ENCODE peak calls at places on chromosomes 4 and X, in five cellular contexts. One of them, this sample, is unnamed. For H3K4me1, the result is how much of the 10 kb centered on the place peaks cover.

GRCh38 chr4:147839651-147840050 is 107.8 kb downstream of the ARHGAP10 start:
- DNase-seq in K562: no peak
- DNase-seq in H1: no peak
- DNase-seq in HepG2: no peak
- DNase-seq in GM12878: no peak
- DNase-seq in this sample: no peak

GRCh38 chr4:142480244-142480643 is 365.9 kb downstream of the INPP4B start:
- DNase-seq in K562: no peak
- DNase-seq in GM12878: no peak
- DNase-seq in HepG2: no peak
- DNase-seq in H1: no peak
- DNase-seq in this sample: no peak

GRCh38 chr4:41143721-41144379 is 70.5 kb downstream of the APBB2 start:
- DNase-seq in H1: no peak
- DNase-seq in GM12878: no peak
- DNase-seq in K562: no peak
- DNase-seq in HepG2: no peak
- DNase-seq in this sample: no peak

GRCh38 chr4:181569553-181569952 is 673.6 kb upstream of the TENM3 start:
- DNase-seq in GM12878: no peak
- DNase-seq in K562: peak
- DNase-seq in HepG2: peak
- DNase-seq in H1: no peak
- DNase-seq in this sample: peak

GRCh38 chr4:132001542-132001941 is 1147.6 kb upstream of the PCDH10 start:
- DNase-seq in K562: no peak
- DNase-seq in GM12878: no peak
- DNase-seq in H1: no peak
- DNase-seq in HepG2: no peak
- DNase-seq in this sample: no peak

GRCh38 chrX:149456476-149457245 is 48.4 kb downstream of the IDS start:
- DNase-seq in K562: no peak
- DNase-seq in HepG2: no peak
- DNase-seq in GM12878: no peak
- DNase-seq in H1: no peak
- DNase-seq in this sample: no peak

GRCh38 chrX:154298312-154298711 is 2.7 kb downstream of the TKTL1 start:
- DNase-seq in GM12878: no peak
- DNase-seq in K562: no peak
- DNase-seq in H1: no peak
- DNase-seq in HepG2: no peak
- DNase-seq in this sample: no peak

GRCh38 chr4:385934-386707 is 48.5 kb downstream of the ZNF141 start:
- DNase-seq in HepG2: no peak
- DNase-seq in H1: no peak
- DNase-seq in K562: no peak
- DNase-seq in GM12878: no peak
- DNase-seq in this sample: peak

GRCh38 chrX:49915352-49916222 is 6.8 kb upstream of the CLCN5 start:
- DNase-seq in K562: peak
- DNase-seq in GM12878: no peak
- DNase-seq in H1: no peak
- DNase-seq in HepG2: peak
- DNase-seq in this sample: peak

DNA sequence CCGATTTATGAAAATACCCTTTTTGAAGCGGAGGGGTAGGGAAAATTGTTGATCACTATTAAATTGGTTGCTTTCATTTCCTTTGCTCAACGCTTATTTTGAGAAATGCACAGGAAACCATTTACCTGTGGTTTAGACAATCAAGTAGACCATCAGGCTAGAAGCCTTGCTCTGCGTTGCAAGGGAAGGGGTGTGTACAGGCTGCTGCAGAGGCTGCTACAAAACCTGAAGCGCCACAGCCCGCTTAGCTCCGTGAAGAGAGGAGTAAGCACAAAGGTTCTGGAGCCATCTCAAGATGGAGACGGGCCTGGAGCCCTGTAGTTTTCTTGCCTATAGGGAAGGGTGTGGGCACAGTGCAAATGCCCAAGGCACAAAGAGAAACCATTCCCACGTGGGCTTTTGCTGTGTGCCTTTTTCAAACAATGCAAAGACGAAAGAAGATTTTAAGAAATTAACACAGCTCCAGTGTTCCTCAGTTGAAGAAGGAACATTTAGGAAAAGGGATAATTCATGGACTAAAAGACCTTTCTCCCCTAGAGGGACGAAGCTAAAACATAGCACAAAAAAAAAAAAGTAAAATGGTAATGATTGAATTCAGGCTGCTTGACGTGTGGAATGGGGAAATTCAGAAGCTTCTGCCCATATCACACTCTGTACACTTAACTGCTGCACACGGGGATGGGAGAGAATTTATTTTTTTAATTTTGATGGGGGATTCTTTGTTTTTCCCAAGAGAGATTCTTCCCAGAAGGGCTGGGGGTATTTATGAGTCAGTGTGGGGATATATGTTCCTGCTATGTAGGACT is 3.5 kb downstream of the TMSB4X start:
- DNase-seq in GM12878: no peak
- DNase-seq in H1: no peak
- DNase-seq in K562: peak
- DNase-seq in HepG2: no peak
- DNase-seq in this sample: peak
- TF ChIP-seq POLR2AphosphoS5 in GM12878: peak
- TF ChIP-seq POLR2AphosphoS5 in H1: peak
- TF ChIP-seq POLR2AphosphoS5 in K562: peak
- TF ChIP-seq POLR2AphosphoS5 in HepG2: no peak
- TF ChIP-seq POLR2AphosphoS5 in this sample: peak

GRCh38 chr4:56743550-56743949 is 62.5 kb upstream of the HOPX start:
- DNase-seq in H1: no peak
- DNase-seq in HepG2: no peak
- DNase-seq in GM12878: no peak
- DNase-seq in K562: no peak
- DNase-seq in this sample: no peak

GRCh38 chr4:56741595-56741994 is 60.5 kb upstream of the HOPX start:
- DNase-seq in HepG2: no peak
- DNase-seq in K562: no peak
- DNase-seq in H1: no peak
- DNase-seq in GM12878: no peak
- DNase-seq in this sample: no peak

GRCh38 chr4:56742080-56742871 is 61.2 kb upstream of the HOPX start:
- DNase-seq in K562: no peak
- DNase-seq in GM12878: no peak
- DNase-seq in H1: no peak
- DNase-seq in HepG2: no peak
- DNase-seq in this sample: no peak

GRCh38 chr4:56737666-56738065 is 56.6 kb upstream of the HOPX start:
- DNase-seq in GM12878: no peak
- DNase-seq in HepG2: no peak
- DNase-seq in H1: no peak
- DNase-seq in K562: no peak
- DNase-seq in this sample: no peak

GRCh38 chr4:56739104-56739777 is 58.1 kb upstream of the HOPX start:
- DNase-seq in H1: no peak
- DNase-seq in GM12878: no peak
- DNase-seq in HepG2: no peak
- DNase-seq in K562: no peak
- DNase-seq in this sample: no peak
- TF ChIP-seq CREB1 in H1: no peak
- TF ChIP-seq CREB1 in GM12878: no peak
- TF ChIP-seq CREB1 in HepG2: no peak
- TF ChIP-seq CREB1 in K562: no peak
- TF ChIP-seq CREB1 in this sample: no peak

GRCh38 chr4:10090467-10091250 is 25.9 kb downstream of the WDR1 start:
- DNase-seq in GM12878: no peak
- DNase-seq in K562: no peak
- DNase-seq in HepG2: no peak
- DNase-seq in H1: no peak
- DNase-seq in this sample: no peak
- H3K4me1 ChIP-seq in GM12878: under half
- H3K4me1 ChIP-seq in K562: under half
- H3K4me1 ChIP-seq in HepG2: under half
- H3K4me1 ChIP-seq in H1: under half
- H3K4me1 ChIP-seq in this sample: under half

GRCh38 chr4:33518852-33519251 is 2725.5 kb downstream of the ARAP2 start:
- DNase-seq in HepG2: no peak
- DNase-seq in H1: no peak
- DNase-seq in K562: no peak
- DNase-seq in GM12878: no peak
- DNase-seq in this sample: no peak
- TF ChIP-seq POLR2AphosphoS5 in HepG2: no peak
- TF ChIP-seq POLR2AphosphoS5 in H1: no peak
- TF ChIP-seq POLR2AphosphoS5 in K562: no peak
- TF ChIP-seq POLR2AphosphoS5 in GM12878: no peak
- TF ChIP-seq POLR2AphosphoS5 in this sample: no peak

This sample was measured in GM23338.